ENCODE peak calls at places on chromosomes 2 and 18, in four cellular contexts. One of them, this sample, is unnamed.

GRCh38 chr2:29612568-29612967 is 308.8 kb downstream of the ALK start:
- DNase-seq in K562: no peak
- DNase-seq in Panc1: no peak
- DNase-seq in HepG2: no peak
- DNase-seq in this sample: no peak

GRCh38 chr2:176484838-176485237 is 215.6 kb downstream of the MTX2 start:
- DNase-seq in K562: no peak
- DNase-seq in Panc1: no peak
- DNase-seq in HepG2: no peak
- DNase-seq in this sample: no peak

GRCh38 chr2:69429491-69430183 is 7.6 kb downstream of the NFU1 start:
- DNase-seq in K562: no peak
- DNase-seq in Panc1: no peak
- DNase-seq in HepG2: no peak
- DNase-seq in this sample: no peak

GRCh38 chr2:109527846-109528705 is 85.7 kb downstream of the SEPTIN10 start:
- DNase-seq in K562: no peak
- DNase-seq in Panc1: no peak
- DNase-seq in HepG2: peak
- DNase-seq in this sample: no peak

GRCh38 chr2:160392201-160392600 is 101.4 kb downstream of the RBMS1 start:
- DNase-seq in K562: no peak
- DNase-seq in Panc1: no peak
- DNase-seq in HepG2: no peak
- DNase-seq in this sample: no peak

GRCh38 chr2:171763602-171764001 is 76.3 kb downstream of the DYNC1I2 start:
- DNase-seq in K562: no peak
- DNase-seq in Panc1: no peak
- DNase-seq in HepG2: peak
- DNase-seq in this sample: no peak

GRCh38 chr2:137659616-137660015 is 304.7 kb upstream of the HNMT start:
- DNase-seq in K562: no peak
- DNase-seq in Panc1: no peak
- DNase-seq in HepG2: peak
- DNase-seq in this sample: no peak

GRCh38 chr2:218517434-218518206 is 50.5 kb downstream of the USP37 start:
- DNase-seq in K562: no peak
- DNase-seq in Panc1: no peak
- DNase-seq in HepG2: no peak
- DNase-seq in this sample: no peak

GRCh38 chr2:13193900-13194299 is 477.2 kb downstream of the TRIB2 start:
- DNase-seq in K562: no peak
- DNase-seq in Panc1: peak
- DNase-seq in HepG2: peak
- DNase-seq in this sample: no peak

GRCh38 chr2:191150451-191151314 is at the start of gene STAT4:
- DNase-seq in K562: no peak
- DNase-seq in Panc1: no peak
- DNase-seq in HepG2: no peak
- DNase-seq in this sample: peak

GRCh38 chr2:33577660-33578059 is 21.4 kb downstream of the FAM98A start:
- DNase-seq in K562: no peak
- DNase-seq in Panc1: no peak
- DNase-seq in HepG2: no peak
- DNase-seq in this sample: no peak

GRCh38 chr2:64005707-64006356 is 13.4 kb downstream of the VPS54 start:
- DNase-seq in K562: no peak
- DNase-seq in Panc1: no peak
- DNase-seq in HepG2: no peak
- DNase-seq in this sample: no peak

GRCh38 chr18:11027862-11028261 is 121.5 kb downstream of the PIEZO2 start:
- DNase-seq in K562: no peak
- DNase-seq in Panc1: no peak
- DNase-seq in HepG2: no peak
- DNase-seq in this sample: no peak

GRCh38 chr2:54708584-54709340 is 14.7 kb upstream of the EML6 start:
- DNase-seq in K562: no peak
- DNase-seq in Panc1: no peak
- DNase-seq in HepG2: no peak
- DNase-seq in this sample: no peak

GRCh38 chr2:239073270-239073669 is 225.4 kb downstream of the TWIST2 start:
- DNase-seq in K562: no peak
- DNase-seq in Panc1: no peak
- DNase-seq in HepG2: no peak
- DNase-seq in this sample: no peak
- TF ChIP-seq TCF7L2 in K562: no peak
- TF ChIP-seq TCF7L2 in Panc1: no peak
- TF ChIP-seq TCF7L2 in HepG2: no peak
- TF ChIP-seq TCF7L2 in this sample: no peak

GRCh38 chr2:178403671-178404379 is 47.1 kb downstream of the PRKRA start:
- DNase-seq in K562: no peak
- DNase-seq in Panc1: no peak
- DNase-seq in HepG2: no peak
- DNase-seq in this sample: no peak
- TF ChIP-seq TCF7L2 in K562: no peak
- TF ChIP-seq TCF7L2 in Panc1: no peak
- TF ChIP-seq TCF7L2 in HepG2: no peak
- TF ChIP-seq TCF7L2 in this sample: no peak

DNA sequence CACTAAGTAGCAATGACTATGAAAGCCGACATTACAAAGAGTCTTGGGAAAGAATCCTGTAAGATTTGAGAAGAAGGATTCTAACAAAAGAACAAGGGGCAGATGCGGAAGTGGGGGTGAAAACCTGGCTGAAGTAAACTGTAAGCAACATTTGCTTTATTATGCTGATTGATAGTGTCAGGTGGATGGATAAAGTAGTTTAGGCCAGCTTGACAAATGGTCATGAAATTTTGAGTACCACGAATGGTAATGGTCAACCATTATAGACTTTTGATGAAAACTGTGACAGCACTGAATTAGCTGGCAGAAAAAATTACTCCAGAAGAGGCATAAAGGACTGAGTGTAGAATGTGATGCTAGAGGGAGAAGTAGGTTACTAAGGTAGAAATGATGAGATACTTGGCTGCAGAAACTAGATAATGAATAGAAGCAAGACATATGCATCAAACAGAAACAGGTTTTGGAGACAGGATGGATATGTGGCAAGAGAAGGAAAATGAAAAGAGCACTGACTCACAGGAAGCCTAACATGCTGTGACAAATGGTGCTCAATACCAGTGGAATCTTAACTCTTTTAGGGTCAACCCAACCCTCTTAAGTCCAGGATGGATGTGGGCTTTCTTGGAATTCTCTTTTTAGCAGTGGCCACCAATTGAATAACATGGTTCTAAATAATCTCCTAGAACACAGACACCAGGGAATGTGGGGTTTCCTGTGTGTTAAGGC is 6.8 kb downstream of the THUMPD2 start:
- DNase-seq in K562: no peak
- DNase-seq in Panc1: no peak
- DNase-seq in HepG2: no peak
- DNase-seq in this sample: no peak
- TF ChIP-seq TCF7L2 in K562: no peak
- TF ChIP-seq TCF7L2 in Panc1: no peak
- TF ChIP-seq TCF7L2 in HepG2: no peak
- TF ChIP-seq TCF7L2 in this sample: no peak

DNA sequence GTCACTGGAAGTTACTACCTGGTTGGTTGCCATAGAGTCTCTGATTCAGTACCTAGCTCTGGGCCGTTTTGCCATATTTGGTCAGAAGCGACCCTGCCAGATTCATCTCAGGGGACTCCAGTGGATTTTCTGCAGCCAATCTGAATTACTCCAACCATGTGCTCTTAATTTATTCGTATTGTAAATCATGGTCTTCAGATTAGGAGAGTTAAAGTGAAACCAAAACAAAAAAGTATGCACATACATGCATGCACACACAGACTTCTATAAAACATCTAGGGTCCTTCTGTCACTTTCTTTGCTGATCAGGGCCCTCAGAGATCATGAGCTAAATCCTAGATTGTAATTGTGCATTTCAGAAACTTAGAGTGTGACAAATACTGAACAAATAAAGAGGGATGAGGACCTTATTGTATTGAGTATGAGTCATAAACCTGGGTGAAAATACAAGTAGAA is 317.4 kb upstream of the UBE2E3 start:
- DNase-seq in K562: no peak
- DNase-seq in Panc1: no peak
- DNase-seq in HepG2: no peak
- DNase-seq in this sample: no peak
- TF ChIP-seq TCF7L2 in K562: no peak
- TF ChIP-seq TCF7L2 in Panc1: no peak
- TF ChIP-seq TCF7L2 in HepG2: no peak
- TF ChIP-seq TCF7L2 in this sample: no peak

GRCh38 chr2:20584637-20585321 is 66.1 kb downstream of the HS1BP3 start:
- DNase-seq in K562: peak
- DNase-seq in Panc1: peak
- DNase-seq in HepG2: peak
- DNase-seq in this sample: peak

GRCh38 chr2:20584045-20584636 is 66.8 kb downstream of the HS1BP3 start:
- DNase-seq in K562: no peak
- DNase-seq in Panc1: no peak
- DNase-seq in HepG2: no peak
- DNase-seq in this sample: peak

GRCh38 chr2:20585351-20585709 is 65.6 kb downstream of the HS1BP3 start:
- DNase-seq in K562: no peak
- DNase-seq in Panc1: no peak
- DNase-seq in HepG2: peak
- DNase-seq in this sample: no peak

GRCh38 chr2:20586379-20586715 is 64.6 kb downstream of the HS1BP3 start:
- DNase-seq in K562: no peak
- DNase-seq in Panc1: no peak
- DNase-seq in HepG2: no peak
- DNase-seq in this sample: no peak

GRCh38 chr2:20585710-20586378 is 65.1 kb downstream of the HS1BP3 start:
- DNase-seq in K562: no peak
- DNase-seq in Panc1: no peak
- DNase-seq in HepG2: no peak
- DNase-seq in this sample: no peak
- TF ChIP-seq TCF7L2 in K562: no peak
- TF ChIP-seq TCF7L2 in Panc1: no peak
- TF ChIP-seq TCF7L2 in HepG2: no peak
- TF ChIP-seq TCF7L2 in this sample: no peak

DNA sequence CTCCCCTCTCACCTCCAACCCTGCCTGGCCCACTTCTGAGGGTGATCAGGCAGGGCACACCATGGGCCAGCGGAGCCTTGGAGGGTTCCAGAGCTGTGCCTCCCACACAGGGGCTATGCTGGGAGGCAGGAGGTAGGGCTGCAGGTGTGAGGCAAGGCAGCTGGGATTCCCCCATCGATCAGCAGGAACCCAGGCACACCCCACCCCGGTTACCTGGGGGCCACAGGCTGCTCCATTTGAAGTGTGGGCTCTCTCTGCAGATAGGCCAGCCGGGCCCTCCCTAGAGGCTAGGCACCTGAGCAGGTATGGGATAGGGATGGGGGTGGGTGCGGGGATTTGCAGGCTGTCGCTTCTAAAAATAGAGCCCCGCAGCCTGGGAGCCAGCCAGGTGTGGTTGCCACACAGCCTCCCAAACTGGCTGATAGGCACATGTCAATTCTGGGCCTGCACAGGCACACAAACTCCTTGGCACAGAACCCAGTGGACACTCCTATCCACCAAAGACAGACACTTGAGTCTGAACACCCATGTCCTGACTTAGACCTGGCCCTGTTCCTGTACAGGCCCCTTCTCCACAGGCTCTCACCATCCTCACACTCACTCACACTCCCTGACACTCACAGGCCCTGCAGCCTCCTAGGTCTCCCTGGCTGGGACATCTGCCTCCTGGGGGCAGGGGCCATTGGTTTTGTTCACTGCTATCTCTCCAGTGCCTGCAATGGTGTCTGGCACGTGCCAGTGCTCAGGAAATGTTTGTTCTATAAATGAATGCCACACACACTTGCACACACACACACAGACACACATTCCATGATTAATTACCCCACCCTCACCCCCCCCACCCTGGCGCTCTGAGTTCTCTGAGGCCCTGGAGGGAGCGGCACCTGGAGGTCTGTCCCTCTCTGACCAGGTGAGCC is 73.4 kb downstream of the ZFP36L2 start:
- DNase-seq in K562: no peak
- DNase-seq in Panc1: no peak
- DNase-seq in HepG2: no peak
- DNase-seq in this sample: no peak
- TF ChIP-seq TCF7L2 in K562: no peak
- TF ChIP-seq TCF7L2 in Panc1: no peak
- TF ChIP-seq TCF7L2 in HepG2: no peak
- TF ChIP-seq TCF7L2 in this sample: no peak

GRCh38 chr2:189613077-189613636 is 32.6 kb upstream of the SLC40A1 start:
- DNase-seq in K562: peak
- DNase-seq in Panc1: no peak
- DNase-seq in HepG2: peak
- DNase-seq in this sample: no peak
- TF ChIP-seq TCF7L2 in K562: no peak
- TF ChIP-seq TCF7L2 in Panc1: no peak
- TF ChIP-seq TCF7L2 in HepG2: no peak
- TF ChIP-seq TCF7L2 in this sample: no peak